ENCODE peak calls at places on chromosomes 13 and 19, in nine cellular contexts. W, U, X, E, H, J, M, B and F are unnamed samples.

GRCh38 chr19:7450243-7451223 is 38.3 kb downstream of the PEX11G start:
- DNase-seq in X (peak), E (peak), H (no peak), M (peak), W (peak), B (no peak), U (peak), J (peak), F (peak)

GRCh38 chr13:20053016-20053415 is 94.5 kb downstream of the ZMYM2 start:
- DNase-seq in J (no peak), X (no peak), H (no peak), U (no peak), M (no peak), E (no peak), B (no peak), W (no peak), F (no peak)

GRCh38 chr13:62933809-62934208 is 1518.2 kb upstream of the PCDH20 start:
- DNase-seq in J (no peak), E (no peak), M (no peak), U (no peak), H (no peak), X (no peak), W (no peak), B (no peak), F (peak)

GRCh38 chr13:106917024-106917491 is 349.1 kb upstream of the ARGLU1 start:
- DNase-seq in B (no peak), E (no peak), M (no peak), X (peak), J (no peak), W (no peak), H (no peak), U (no peak), F (no peak)

GRCh38 chr19:43624933-43625332 is 5.5 kb upstream of the ZNF428 start:
- DNase-seq in J (peak), W (no peak), U (no peak), B (no peak), E (no peak), X (peak), H (peak), M (peak), F (peak)

GRCh38 chr19:10021863-10022262 is 8.6 kb downstream of the RDH8 start:
- DNase-seq in X (no peak), U (no peak), H (no peak), J (no peak), B (no peak), E (no peak), M (no peak), W (no peak), F (no peak)

GRCh38 chr13:77832339-77833100 is 86.1 kb downstream of the EDNRB start:
- DNase-seq in J (peak), W (no peak), M (no peak), B (no peak), H (no peak), U (no peak), E (no peak), X (no peak), F (no peak)

GRCh38 chr13:41465215-41465907 is 8.0 kb downstream of the RGCC start:
- DNase-seq in H (peak), J (peak), E (peak), U (no peak), B (no peak), W (no peak), M (no peak), X (no peak), F (no peak)

GRCh38 chr13:110907951-110908898 is 6.6 kb downstream of the ANKRD10 start:
- DNase-seq in B (peak), X (peak), U (peak), H (no peak), E (peak), W (no peak), J (peak), M (no peak), F (peak)

GRCh38 chr13:48054601-48055000 is 17.1 kb downstream of the NUDT15 start:
- DNase-seq in H (no peak), B (no peak), E (no peak), W (no peak), X (no peak), U (no peak), M (no peak), J (no peak), F (peak)

GRCh38 chr19:57757941-57758340 is 11.3 kb downstream of the ZNF776 start:
- DNase-seq in X (no peak), M (no peak), U (no peak), E (no peak), H (no peak), W (no peak), J (no peak), B (no peak), F (no peak)

GRCh38 chr19:35314858-35315470 is 14.0 kb upstream of the CD22 start:
- DNase-seq in E (no peak), U (no peak), X (no peak), M (no peak), J (no peak), B (no peak), W (no peak), H (no peak), F (no peak)
- H3K4me2 ChIP-seq in E (no peak), U (no peak), X (no peak), M (no peak), J (no peak), B (no peak), W (no peak), H (no peak), F (no peak)

GRCh38 chr13:32917504-32917903 is 98.7 kb upstream of the KL start:
- DNase-seq in M (no peak), W (no peak), X (no peak), E (peak), U (no peak), H (no peak), B (no peak), J (no peak), F (no peak)

GRCh38 chr13:32910530-32910929 is 105.7 kb upstream of the KL start:
- DNase-seq in W (no peak), B (no peak), X (no peak), H (no peak), E (peak), J (no peak), M (no peak), U (no peak), F (no peak)

GRCh38 chr13:32911506-32911905 is 104.7 kb upstream of the KL start:
- DNase-seq in M (peak), X (peak), H (peak), U (peak), E (peak), B (no peak), J (peak), W (peak), F (peak)

GRCh38 chr13:32914686-32915085 is 101.5 kb upstream of the KL start:
- DNase-seq in M (no peak), W (no peak), U (no peak), J (no peak), H (no peak), X (no peak), B (no peak), E (no peak), F (no peak)
- H3K4me2 ChIP-seq in M (no peak), W (no peak), U (no peak), J (no peak), H (no peak), X (no peak), B (no peak), E (no peak), F (no peak)

GRCh38 chr19:32018014-32018413 is 327.4 kb upstream of the ZNF507 start:
- DNase-seq in M (no peak), H (no peak), X (no peak), U (peak), J (peak), B (no peak), W (no peak), E (no peak), F (no peak)

GRCh38 chr19:32017341-32017948 is 328.0 kb upstream of the ZNF507 start:
- DNase-seq in X (no peak), H (no peak), E (no peak), B (no peak), J (no peak), W (no peak), M (no peak), U (no peak), F (no peak)

GRCh38 chr19:32020538-32020937 is 324.9 kb upstream of the ZNF507 start:
- DNase-seq in B (no peak), H (no peak), X (no peak), J (no peak), U (no peak), E (no peak), M (no peak), W (no peak), F (no peak)

GRCh38 chr19:32022044-32022945 is 323.1 kb upstream of the ZNF507 start:
- DNase-seq in X (no peak), E (no peak), U (no peak), M (no peak), B (no peak), H (no peak), J (no peak), W (no peak), F (no peak)

GRCh38 chr19:32022946-32023832 is 322.2 kb upstream of the ZNF507 start:
- DNase-seq in X (no peak), H (no peak), J (no peak), E (no peak), U (no peak), B (no peak), M (no peak), W (no peak), F (no peak)
- H3K4me2 ChIP-seq in X (no peak), H (no peak), J (no peak), E (no peak), U (peak), B (no peak), M (no peak), W (no peak), F (no peak)

GRCh38 chr13:46210362-46211083 is 1.2 kb upstream of the LRRC63 start:
- DNase-seq in W (no peak), E (peak), U (no peak), J (no peak), H (no peak), X (no peak), B (no peak), M (peak), F (no peak)
- H3K4me2 ChIP-seq in W (no peak), E (peak), U (peak), J (no peak), H (peak), X (no peak), B (peak), M (peak), F (no peak)

GRCh38 chr13:99743079-99743478 is 228.5 kb downstream of the ZIC5 start:
- DNase-seq in W (no peak), B (no peak), E (no peak), J (no peak), X (no peak), U (no peak), M (no peak), H (no peak), F (no peak)
- H3K4me2 ChIP-seq in W (no peak), B (no peak), E (no peak), J (no peak), X (no peak), U (no peak), M (no peak), H (no peak), F (no peak)

DNA sequence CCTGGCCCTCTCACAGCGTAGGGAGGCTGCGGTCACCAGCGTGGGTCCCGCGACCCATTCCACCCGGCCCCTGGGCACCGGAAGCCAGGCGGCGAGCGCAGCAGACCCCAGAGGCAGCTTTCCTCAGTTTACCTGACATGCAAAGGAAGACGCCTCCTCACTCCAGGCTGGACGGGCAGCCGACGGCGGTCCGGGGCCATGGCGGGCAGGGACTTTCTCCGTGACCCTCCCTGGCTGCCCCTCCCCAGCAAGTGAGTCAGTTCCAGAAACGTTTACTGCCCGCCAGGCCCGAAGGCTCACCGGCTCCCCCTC is 5.5 kb downstream of the SBNO2 start:
- DNase-seq in H (no peak), X (no peak), B (no peak), J (no peak), M (no peak), W (no peak), U (no peak), E (no peak), F (no peak)
- H3K4me2 ChIP-seq in H (no peak), X (no peak), B (peak), J (peak), M (no peak), W (no peak), U (no peak), E (peak), F (no peak)